ENCODE peak calls at places on chromosomes 16 and 17, in seven cellular contexts. G, Z, M, C, H, J and O are unnamed samples.
A peak's percentile ranks its signal among the peaks of the same experiment; 100 is the strongest.

GRCh38 chr17:34146440-34147043 is 108.5 kb upstream of the CCL2 start:
- DNase-seq in C (peak; percentile 54), M (no peak), Z (no peak), J (no peak), G (peak; percentile 79), H (no peak), O (no peak)

GRCh38 chr17:73292031-73292531 is 19.7 kb downstream of the CDC42EP4 start:
- DNase-seq in C (no peak), M (no peak), Z (peak; percentile 65), H (peak; percentile 87), G (no peak), J (peak; percentile 92), O (no peak)

GRCh38 chr17:81189670-81190530 is 23.9 kb upstream of the AATK start:
- DNase-seq in Z (peak; percentile 10), M (no peak), H (no peak), J (no peak), G (no peak), C (no peak), O (no peak)

GRCh38 chr16:10441726-10442125 is 55.9 kb downstream of the ATF7IP2 start:
- DNase-seq in C (no peak), Z (no peak), H (no peak), M (no peak), G (no peak), J (no peak), O (no peak)

GRCh38 chr17:8803531-8804416 is 4.6 kb upstream of the MFSD6L start:
- DNase-seq in J (no peak), H (no peak), Z (no peak), C (no peak), M (no peak), G (no peak), O (no peak)

GRCh38 chr16:57192720-57193486 is 6.8 kb downstream of the RSPRY1 start:
- DNase-seq in C (no peak), Z (no peak), H (no peak), G (no peak), J (no peak), M (no peak), O (no peak)

GRCh38 chr16:87002717-87003413 is 314.3 kb downstream of the C16orf95 start:
- DNase-seq in Z (no peak), G (no peak), H (peak; percentile 40), C (no peak), J (no peak), M (no peak), O (no peak)

GRCh38 chr17:37160940-37161339 is 212.2 kb downstream of the AATF start:
- DNase-seq in J (no peak), C (no peak), M (no peak), H (no peak), G (peak; percentile 19), Z (no peak), O (no peak)

GRCh38 chr17:77132411-77133086 is 8.2 kb upstream of the SEC14L1 start:
- DNase-seq in C (no peak), Z (no peak), G (no peak), M (no peak), H (no peak), J (no peak), O (no peak)

DNA sequence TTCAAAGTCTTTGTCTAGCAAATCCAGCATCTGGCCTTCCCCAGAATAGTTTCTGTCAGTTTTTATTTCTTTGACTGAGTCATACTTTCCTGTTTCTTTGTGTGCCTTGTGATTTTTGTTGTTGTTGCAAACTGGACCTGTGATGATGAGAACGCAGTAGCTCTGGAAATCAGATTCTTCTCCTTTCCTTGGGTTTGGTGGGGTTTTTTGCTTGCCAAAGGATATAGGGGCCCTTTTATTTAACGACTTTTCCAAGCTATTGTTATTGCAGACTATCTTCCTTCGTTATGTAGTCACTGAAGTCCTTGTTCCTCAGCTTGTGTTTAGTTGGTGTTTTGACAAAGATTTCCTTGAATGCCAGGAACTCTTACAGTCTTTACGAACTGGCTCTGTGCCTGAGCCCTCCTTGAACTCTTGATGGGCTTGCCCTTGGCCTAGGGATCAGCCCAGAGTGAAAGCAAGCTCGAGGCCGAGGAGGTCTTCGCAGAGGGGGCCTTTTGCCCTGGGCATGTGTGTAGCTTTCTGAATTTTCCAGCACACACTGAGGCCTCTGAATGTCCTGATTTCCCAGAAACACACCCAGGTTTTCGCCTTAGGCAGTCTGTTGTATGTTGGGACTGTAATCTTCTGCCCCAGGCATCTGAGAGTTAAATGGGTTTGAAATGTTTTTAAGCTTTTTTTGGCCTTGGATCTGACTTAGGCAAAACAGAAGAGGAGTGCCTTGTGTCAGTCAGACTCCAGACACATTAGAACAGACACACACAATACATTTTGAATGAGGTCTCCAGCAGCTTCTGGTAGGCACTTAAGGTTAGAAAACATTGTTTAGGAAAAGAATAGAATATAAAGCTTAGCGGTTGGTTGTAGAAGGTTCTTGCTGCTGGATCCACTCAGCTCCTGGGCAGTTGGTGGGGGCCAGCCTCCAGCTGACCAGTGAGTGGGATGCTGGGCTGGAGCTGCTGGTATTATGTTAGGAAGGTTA is 17.0 kb downstream of the FOXK2 start:
- DNase-seq in J (no peak), G (peak; percentile 63), M (no peak), C (peak; percentile 52), H (peak; percentile 77), Z (no peak), O (peak; percentile 52)
- H3K27ac ChIP-seq in J (peak overlapping the region; percentile 89), G (peak overlapping the region; percentile 93), M (peak overlapping the region; percentile 86), C (peak overlapping the region; percentile 95), H (peak overlapping the region; percentile 93), Z (peak overlapping the region; percentile 83), O (peak overlapping the region; percentile 100)

GRCh38 chr16:85923153-85924021 is 24.4 kb downstream of the IRF8 start:
- DNase-seq in J (peak; percentile 56), H (no peak), C (no peak), Z (no peak), G (peak; percentile 54), M (no peak), O (peak; percentile 38)
- H3K27ac ChIP-seq in J (no peak overlapping the region), H (no peak overlapping the region), C (no peak overlapping the region), Z (no peak overlapping the region), G (peak overlapping the region; percentile 71), M (no peak overlapping the region), O (no peak overlapping the region)

GRCh38 chr17:64702815-64703214 is 40.7 kb upstream of the SMURF2 start:
- DNase-seq in G (no peak), H (no peak), M (no peak), C (no peak), J (no peak), Z (no peak), O (no peak)

GRCh38 chr17:64707077-64707591 is 45.0 kb upstream of the SMURF2 start:
- DNase-seq in M (no peak), J (peak; percentile 93), Z (peak; percentile 94), G (peak; percentile 73), H (peak; percentile 96), C (peak; percentile 93), O (peak; percentile 99)

GRCh38 chr17:64709481-64709880 is 47.4 kb upstream of the SMURF2 start:
- DNase-seq in Z (no peak), J (no peak), H (no peak), M (no peak), C (no peak), G (no peak), O (no peak)

DNA sequence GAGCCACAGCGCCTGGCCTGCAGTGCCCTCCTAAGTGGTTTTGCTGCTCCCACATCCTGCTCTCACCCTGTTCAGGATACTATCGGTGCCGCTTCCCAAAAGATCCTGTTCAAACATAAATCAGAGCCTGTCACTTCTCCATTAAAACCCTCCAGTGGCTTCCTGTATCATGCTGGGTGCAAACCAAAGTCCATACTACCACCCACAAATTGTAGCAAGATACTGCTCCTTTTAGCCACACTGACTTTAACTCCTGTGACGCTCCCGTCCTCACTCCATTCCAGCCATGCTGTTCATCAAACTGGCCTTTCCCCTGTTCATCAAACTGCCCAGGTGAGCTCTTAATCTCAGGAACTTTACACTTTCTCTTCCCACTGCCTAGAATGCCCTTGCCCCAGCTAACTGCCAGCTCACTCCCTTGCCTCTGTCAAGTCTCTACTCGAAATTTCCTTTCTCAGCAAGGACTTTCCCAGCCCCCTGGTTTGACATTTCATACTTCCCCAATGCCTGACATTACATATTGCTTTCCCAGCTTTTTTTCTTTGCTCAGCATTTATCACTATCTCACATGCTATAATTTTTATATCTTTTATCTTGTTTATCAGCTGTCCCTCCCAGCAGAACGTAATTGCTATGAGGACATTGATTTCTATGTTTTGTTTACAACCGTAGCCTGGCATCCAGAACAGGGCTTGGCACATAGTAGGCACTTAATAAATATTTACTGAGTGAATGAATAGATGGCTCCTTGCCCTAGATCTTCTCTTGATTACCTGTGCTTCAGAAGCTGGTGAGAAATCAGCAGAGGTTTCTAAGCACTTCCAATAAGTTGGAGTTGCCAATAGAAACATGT is 44.3 kb upstream of the SMURF2 start:
- DNase-seq in J (no peak), C (no peak), G (peak; percentile 13), M (no peak), H (no peak), Z (no peak), O (no peak)
- H3K27ac ChIP-seq in J (peak overlapping the region; percentile 18), C (peak overlapping the region; percentile 75), G (peak overlapping the region; percentile 59), M (no peak overlapping the region), H (peak overlapping the region; percentile 26), Z (peak overlapping the region; percentile 14), O (peak overlapping the region; percentile 91)

GRCh38 chr17:980406-981291 is 1.1 kb upstream of the NXN start:
- DNase-seq in Z (peak; percentile 69), M (peak; percentile 47), H (peak; percentile 93), G (peak; percentile 94), C (peak; percentile 76), J (peak; percentile 90), O (no peak)
- H3K27ac ChIP-seq in Z (peak overlapping the region; percentile 82), M (peak overlapping the region; percentile 49), H (peak overlapping the region; percentile 92), G (peak overlapping the region; percentile 52), C (peak overlapping the region; percentile 76), J (peak overlapping the region; percentile 67), O (peak overlapping the region; percentile 57)